ENCODE peak calls at places on chromosomes 6 and 20, in six cellular contexts. M is stimulated activated CD8-positive, alpha-beta memory T cell treated with anti-CD3 and anti-CD28 coated beads, Interleukin-15, amount 100 ng/mL, for 24 hours; E is central memory CD8-positive, alpha-beta T cell; J is T-helper 9 cell; W is Caki2; L is iris pigment epithelial cell. U is an unnamed sample.

GRCh38 chr6:36025932-36026327 is 1.5 kb upstream of the SLC26A8 start:
- DNase-seq in M (no peak), E (no peak), J (no peak), W (no peak), L (peak), U (no peak)

GRCh38 chr6:125156496-125156895 is 2.9 kb downstream of the TPD52L1 start:
- DNase-seq in M (no peak), E (no peak), J (no peak), W (no peak), L (no peak), U (no peak)

GRCh38 chr6:131840441-131840840 is 32.6 kb downstream of the ENPP1 start:
- DNase-seq in M (no peak), E (no peak), J (no peak), W (no peak), L (no peak), U (no peak)

GRCh38 chr20:19978511-19979210 is 38.5 kb upstream of the NAA20 start:
- DNase-seq in M (no peak), E (no peak), J (no peak), W (no peak), L (no peak), U (no peak)

GRCh38 chr20:13868331-13868730 is 83.5 kb downstream of the NDUFAF5 start:
- DNase-seq in M (no peak), E (no peak), J (no peak), W (no peak), L (peak), U (no peak)

GRCh38 chr20:58551631-58552030 is 36.4 kb upstream of the APCDD1L start:
- DNase-seq in M (no peak), E (no peak), J (no peak), W (no peak), L (no peak), U (peak)

GRCh38 chr6:79878142-79878748 is 69.1 kb downstream of the ELOVL4 start:
- DNase-seq in M (no peak), E (no peak), J (no peak), W (no peak), L (no peak), U (no peak)

GRCh38 chr6:33271098-33271607 is 523 bp downstream of the VPS52 start:
- DNase-seq in M (no peak), E (no peak), J (no peak), W (no peak), L (no peak), U (no peak)

GRCh38 chr6:16146527-16146955 is 17.7 kb downstream of the MYLIP start:
- DNase-seq in M (no peak), E (no peak), J (no peak), W (peak), L (peak), U (no peak)